ENCODE peak calls at places on chromosomes 3 and 15, in seven cellular contexts. One of them, this sample, is unnamed.

GRCh38 chr3:129205109-129205832 is 21.6 kb upstream of the CNBP start:
- DNase-seq in MCF 10A: no peak
- DNase-seq in fibroblast of lung: no peak
- DNase-seq in GM06990: no peak
- DNase-seq in lung: no peak
- DNase-seq in WTC11: peak; percentile 20
- DNase-seq in AG09319: no peak
- DNase-seq in this sample: no peak

GRCh38 chr3:117547956-117548550 is 838.5 kb downstream of the TUSC7 start:
- DNase-seq in MCF 10A: peak; percentile 52
- DNase-seq in fibroblast of lung: peak; percentile 85
- DNase-seq in GM06990: no peak
- DNase-seq in lung: no peak
- DNase-seq in WTC11: no peak
- DNase-seq in AG09319: peak; percentile 49
- DNase-seq in this sample: peak; percentile 72

GRCh38 chr3:38039899-38040261 is 872 bp downstream of the DLEC1 start:
- DNase-seq in MCF 10A: peak; percentile 15
- DNase-seq in fibroblast of lung: peak; percentile 45
- DNase-seq in GM06990: no peak
- DNase-seq in lung: peak; percentile 73
- DNase-seq in WTC11: no peak
- DNase-seq in AG09319: no peak
- DNase-seq in this sample: peak; percentile 48

GRCh38 chr15:77871838-77872371 is 205.6 kb downstream of the TBC1D2B start:
- DNase-seq in MCF 10A: no peak
- DNase-seq in fibroblast of lung: no peak
- DNase-seq in GM06990: no peak
- DNase-seq in lung: no peak
- DNase-seq in WTC11: peak; percentile 63
- DNase-seq in AG09319: no peak
- DNase-seq in this sample: no peak

GRCh38 chr15:59501531-59502113 is 63.6 kb downstream of the FAM81A start:
- DNase-seq in MCF 10A: peak; percentile 75
- DNase-seq in fibroblast of lung: peak; percentile 55
- DNase-seq in GM06990: no peak
- DNase-seq in lung: no peak
- DNase-seq in WTC11: peak; percentile 72
- DNase-seq in AG09319: no peak
- DNase-seq in this sample: peak; percentile 74

GRCh38 chr15:88615303-88616107 is 5.6 kb upstream of the AEN start:
- DNase-seq in MCF 10A: no peak
- DNase-seq in fibroblast of lung: no peak
- DNase-seq in GM06990: peak; percentile 57
- DNase-seq in lung: no peak
- DNase-seq in WTC11: no peak
- DNase-seq in AG09319: no peak
- DNase-seq in this sample: no peak

GRCh38 chr3:190016966-190017365 is 103.7 kb downstream of the P3H2 start:
- DNase-seq in MCF 10A: no peak
- DNase-seq in fibroblast of lung: no peak
- DNase-seq in GM06990: no peak
- DNase-seq in lung: no peak
- DNase-seq in WTC11: no peak
- DNase-seq in AG09319: no peak
- DNase-seq in this sample: no peak

GRCh38 chr3:170076715-170077238 is 39.0 kb downstream of the GPR160 start:
- DNase-seq in MCF 10A: no peak
- DNase-seq in fibroblast of lung: peak; percentile 66
- DNase-seq in GM06990: no peak
- DNase-seq in lung: no peak
- DNase-seq in WTC11: no peak
- DNase-seq in AG09319: no peak
- DNase-seq in this sample: peak; percentile 90

GRCh38 chr3:124601189-124601588 is 129.1 kb upstream of the UMPS start:
- DNase-seq in MCF 10A: peak; percentile 70
- DNase-seq in fibroblast of lung: peak; percentile 23
- DNase-seq in GM06990: no peak
- DNase-seq in lung: no peak
- DNase-seq in WTC11: no peak
- DNase-seq in AG09319: no peak
- DNase-seq in this sample: no peak

GRCh38 chr3:4895848-4896247 is 83.4 kb upstream of the BHLHE40 start:
- DNase-seq in MCF 10A: no peak
- DNase-seq in fibroblast of lung: peak; percentile 56
- DNase-seq in GM06990: no peak
- DNase-seq in lung: no peak
- DNase-seq in WTC11: no peak
- DNase-seq in AG09319: peak; percentile 8
- DNase-seq in this sample: peak; percentile 33

GRCh38 chr3:125624341-125624740 is 29.0 kb upstream of the OSBPL11 start:
- DNase-seq in MCF 10A: no peak
- DNase-seq in fibroblast of lung: peak; percentile 63
- DNase-seq in GM06990: no peak
- DNase-seq in lung: no peak
- DNase-seq in WTC11: no peak
- DNase-seq in AG09319: no peak
- DNase-seq in this sample: peak; percentile 58

GRCh38 chr3:38227989-38228388 is 37.6 kb upstream of the SLC22A13 start:
- DNase-seq in MCF 10A: peak; percentile 36
- DNase-seq in fibroblast of lung: peak; percentile 52
- DNase-seq in GM06990: no peak
- DNase-seq in lung: no peak
- DNase-seq in WTC11: no peak
- DNase-seq in AG09319: no peak
- DNase-seq in this sample: peak; percentile 73

GRCh38 chr15:70442211-70442610 is 321.1 kb downstream of the UACA start:
- DNase-seq in MCF 10A: no peak
- DNase-seq in fibroblast of lung: no peak
- DNase-seq in GM06990: no peak
- DNase-seq in lung: no peak
- DNase-seq in WTC11: no peak
- DNase-seq in AG09319: no peak
- DNase-seq in this sample: no peak

GRCh38 chr3:46950661-46951241 is 25.8 kb downstream of the CCDC12 start:
- DNase-seq in MCF 10A: no peak
- DNase-seq in fibroblast of lung: no peak
- DNase-seq in GM06990: no peak
- DNase-seq in lung: no peak
- DNase-seq in WTC11: no peak
- DNase-seq in AG09319: no peak
- DNase-seq in this sample: no peak
- TF ChIP-seq CTCF in MCF 10A: no peak
- TF ChIP-seq CTCF in fibroblast of lung: no peak
- TF ChIP-seq CTCF in GM06990: no peak
- TF ChIP-seq CTCF in lung: no peak
- TF ChIP-seq CTCF in WTC11: no peak
- TF ChIP-seq CTCF in AG09319: no peak
- TF ChIP-seq CTCF in this sample: no peak

GRCh38 chr3:175121225-175121624 is 262.1 kb downstream of the NAALADL2 start:
- DNase-seq in MCF 10A: peak; percentile 44
- DNase-seq in fibroblast of lung: no peak
- DNase-seq in GM06990: no peak
- DNase-seq in lung: peak; percentile 48
- DNase-seq in WTC11: peak; percentile 54
- DNase-seq in AG09319: no peak
- DNase-seq in this sample: no peak
- TF ChIP-seq CTCF in MCF 10A: peak; percentile 34
- TF ChIP-seq CTCF in fibroblast of lung: peak; percentile 28
- TF ChIP-seq CTCF in GM06990: peak; percentile 43
- TF ChIP-seq CTCF in lung: no peak
- TF ChIP-seq CTCF in WTC11: peak; percentile 74
- TF ChIP-seq CTCF in AG09319: peak; percentile 20
- TF ChIP-seq CTCF in this sample: peak; percentile 51

DNA sequence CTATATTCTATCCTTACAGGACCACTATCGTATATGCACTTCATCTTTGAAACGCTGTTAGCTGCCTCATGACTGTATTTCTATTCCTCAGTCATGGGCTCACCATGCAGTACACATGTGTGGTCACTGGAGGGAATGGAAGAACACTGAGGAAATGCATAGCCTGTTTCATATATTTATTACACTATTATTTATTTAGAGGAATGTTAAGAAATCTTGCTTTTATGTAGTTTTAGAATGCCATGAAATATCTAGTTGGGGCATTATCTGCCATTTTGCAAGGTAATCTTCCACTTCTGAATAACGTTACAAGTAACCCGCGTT is 155.7 kb downstream of the IGF1R start:
- DNase-seq in MCF 10A: no peak
- DNase-seq in fibroblast of lung: no peak
- DNase-seq in GM06990: no peak
- DNase-seq in lung: no peak
- DNase-seq in WTC11: no peak
- DNase-seq in AG09319: no peak
- DNase-seq in this sample: peak; percentile 44
- TF ChIP-seq CTCF in MCF 10A: no peak
- TF ChIP-seq CTCF in fibroblast of lung: no peak
- TF ChIP-seq CTCF in GM06990: no peak
- TF ChIP-seq CTCF in lung: no peak
- TF ChIP-seq CTCF in WTC11: no peak
- TF ChIP-seq CTCF in AG09319: no peak
- TF ChIP-seq CTCF in this sample: peak; percentile 48

GRCh38 chr3:47441796-47442551 is 33.8 kb downstream of the SCAP start:
- DNase-seq in MCF 10A: no peak
- DNase-seq in fibroblast of lung: no peak
- DNase-seq in GM06990: no peak
- DNase-seq in lung: no peak
- DNase-seq in WTC11: no peak
- DNase-seq in AG09319: no peak
- DNase-seq in this sample: no peak

GRCh38 chr3:47444103-47444502 is 31.6 kb downstream of the SCAP start:
- DNase-seq in MCF 10A: peak; percentile 57
- DNase-seq in fibroblast of lung: peak; percentile 23
- DNase-seq in GM06990: no peak
- DNase-seq in lung: no peak
- DNase-seq in WTC11: no peak
- DNase-seq in AG09319: no peak
- DNase-seq in this sample: peak; percentile 32

GRCh38 chr3:47443611-47443995 is 32.1 kb downstream of the SCAP start:
- DNase-seq in MCF 10A: peak; percentile 69
- DNase-seq in fibroblast of lung: no peak
- DNase-seq in GM06990: no peak
- DNase-seq in lung: no peak
- DNase-seq in WTC11: no peak
- DNase-seq in AG09319: no peak
- DNase-seq in this sample: no peak

GRCh38 chr3:47436180-47436579 is 39.6 kb downstream of the SCAP start:
- DNase-seq in MCF 10A: no peak
- DNase-seq in fibroblast of lung: no peak
- DNase-seq in GM06990: no peak
- DNase-seq in lung: no peak
- DNase-seq in WTC11: no peak
- DNase-seq in AG09319: no peak
- DNase-seq in this sample: no peak

DNA sequence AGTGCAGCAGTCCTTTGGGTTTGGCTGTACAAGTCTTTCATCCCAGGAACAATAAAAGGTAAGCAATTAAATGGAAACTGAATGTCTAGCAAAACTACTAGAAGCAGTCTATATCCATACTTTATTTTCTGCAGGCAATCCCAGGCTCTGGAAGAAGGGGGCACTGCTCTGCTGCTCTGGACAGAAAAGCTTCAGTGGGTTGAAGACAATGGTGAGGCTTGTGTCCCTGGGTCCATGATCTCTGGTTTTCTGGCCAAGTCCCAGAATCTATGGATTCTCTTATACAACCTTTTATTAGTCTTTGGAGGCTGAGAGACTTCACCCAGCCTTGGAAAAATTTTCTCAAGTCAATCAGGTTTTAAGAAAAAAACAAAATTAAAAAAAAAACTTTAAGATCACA is 35.6 kb downstream of the SCAP start:
- DNase-seq in MCF 10A: peak; percentile 30
- DNase-seq in fibroblast of lung: no peak
- DNase-seq in GM06990: no peak
- DNase-seq in lung: no peak
- DNase-seq in WTC11: no peak
- DNase-seq in AG09319: no peak
- DNase-seq in this sample: peak; percentile 59
- TF ChIP-seq CTCF in MCF 10A: no peak
- TF ChIP-seq CTCF in fibroblast of lung: peak; percentile 39
- TF ChIP-seq CTCF in GM06990: peak; percentile 15
- TF ChIP-seq CTCF in lung: no peak
- TF ChIP-seq CTCF in WTC11: no peak
- TF ChIP-seq CTCF in AG09319: peak; percentile 16
- TF ChIP-seq CTCF in this sample: peak; percentile 74

GRCh38 chr3:22922317-22922716 is 280.8 kb upstream of the UBE2E2 start:
- DNase-seq in MCF 10A: peak; percentile 34
- DNase-seq in fibroblast of lung: no peak
- DNase-seq in GM06990: no peak
- DNase-seq in lung: no peak
- DNase-seq in WTC11: no peak
- DNase-seq in AG09319: no peak
- DNase-seq in this sample: peak; percentile 44
- TF ChIP-seq CTCF in MCF 10A: peak; percentile 26
- TF ChIP-seq CTCF in fibroblast of lung: peak; percentile 10
- TF ChIP-seq CTCF in GM06990: peak; percentile 10
- TF ChIP-seq CTCF in lung: no peak
- TF ChIP-seq CTCF in WTC11: no peak
- TF ChIP-seq CTCF in AG09319: peak; percentile 13
- TF ChIP-seq CTCF in this sample: peak; percentile 39

DNA sequence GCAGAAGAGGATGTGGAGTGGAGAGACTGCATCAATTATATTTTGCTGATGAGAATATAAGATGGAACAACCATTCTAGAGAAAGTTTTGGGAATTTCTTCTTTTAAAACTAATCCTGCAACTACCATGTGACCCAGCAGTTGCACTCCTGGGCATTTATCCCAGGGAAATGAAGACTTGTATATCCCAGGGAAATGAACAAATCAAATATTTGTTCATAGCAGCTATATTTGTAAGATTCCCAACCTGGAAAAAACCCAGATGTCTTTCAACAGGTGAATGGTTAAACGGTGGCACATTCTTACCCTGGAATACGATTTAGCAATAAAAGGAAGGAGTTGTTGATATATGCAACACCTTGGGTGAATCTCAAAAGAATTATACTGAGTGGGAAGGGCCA is 385.3 kb upstream of the TPRG1 start:
- DNase-seq in MCF 10A: no peak
- DNase-seq in fibroblast of lung: no peak
- DNase-seq in GM06990: no peak
- DNase-seq in lung: no peak
- DNase-seq in WTC11: no peak
- DNase-seq in AG09319: no peak
- DNase-seq in this sample: no peak
- TF ChIP-seq CTCF in MCF 10A: no peak
- TF ChIP-seq CTCF in fibroblast of lung: no peak
- TF ChIP-seq CTCF in GM06990: no peak
- TF ChIP-seq CTCF in lung: no peak
- TF ChIP-seq CTCF in WTC11: no peak
- TF ChIP-seq CTCF in AG09319: no peak
- TF ChIP-seq CTCF in this sample: no peak

DNA sequence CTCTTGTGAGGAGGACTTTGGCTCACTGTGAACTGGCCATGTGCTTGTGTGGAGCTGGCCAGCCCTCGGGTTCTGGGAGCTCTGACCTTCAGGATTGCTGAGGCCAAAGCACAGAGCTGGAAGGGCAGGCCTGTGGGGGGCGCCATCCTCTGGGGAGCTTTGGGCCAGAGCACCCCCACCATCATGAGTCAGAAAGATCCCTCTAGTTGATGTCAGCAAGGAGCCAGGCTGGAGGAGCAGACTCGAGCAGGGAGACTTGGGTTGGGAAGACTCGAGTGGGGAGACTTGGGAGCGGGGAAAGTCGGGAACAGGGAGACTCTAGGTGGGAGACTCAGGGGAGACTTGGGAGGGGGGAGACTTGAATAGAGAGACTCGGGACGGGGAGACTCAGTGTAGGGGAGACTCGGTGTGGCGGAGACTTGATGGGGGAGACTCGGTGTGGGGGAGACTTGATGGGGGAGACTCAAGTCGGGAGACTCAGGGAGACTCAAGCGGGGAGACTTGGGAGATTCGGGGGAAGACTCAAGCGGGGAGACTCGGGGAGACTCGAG is 37.7 kb upstream of the PLXNA1 start:
- DNase-seq in MCF 10A: no peak
- DNase-seq in fibroblast of lung: no peak
- DNase-seq in GM06990: no peak
- DNase-seq in lung: no peak
- DNase-seq in WTC11: peak; percentile 40
- DNase-seq in AG09319: no peak
- DNase-seq in this sample: no peak
- TF ChIP-seq CTCF in MCF 10A: no peak
- TF ChIP-seq CTCF in fibroblast of lung: no peak
- TF ChIP-seq CTCF in GM06990: peak; percentile 20
- TF ChIP-seq CTCF in lung: no peak
- TF ChIP-seq CTCF in WTC11: no peak
- TF ChIP-seq CTCF in AG09319: no peak
- TF ChIP-seq CTCF in this sample: no peak

This sample was measured in choroid plexus epithelial cell.